ENCODE peak calls at places on chromosomes 13 and 19, in four cellular contexts. K is D721Med, T is aorta, Y is ovary. Q is an unnamed sample.

GRCh38 chr19:41849067-41849466 is 4.2 kb downstream of the DMRTC2 start:
- DNase-seq in Y (no peak), T (no peak), K (no peak), Q (no peak)

GRCh38 chr13:39385621-39386231 is 217.3 kb downstream of the LHFPL6 start:
- DNase-seq in T (no peak), Y (no peak), K (no peak), Q (no peak)

GRCh38 chr13:113089693-113090414 is 15.7 kb upstream of the F7 start:
- DNase-seq in T (peak), K (no peak), Y (no peak), Q (no peak)

GRCh38 chr13:95160112-95160906 is 140.9 kb downstream of the ABCC4 start:
- DNase-seq in Y (no peak), K (no peak), T (no peak), Q (no peak)

GRCh38 chr19:21084343-21084742 is 2.3 kb downstream of the ZNF714 start:
- DNase-seq in Y (no peak), T (no peak), K (no peak), Q (peak)

GRCh38 chr19:14410775-14411134 is 8.4 kb downstream of the DDX39A start:
- DNase-seq in K (no peak), Y (no peak), T (no peak), Q (no peak)

GRCh38 chr19:15196683-15197005 is 4.2 kb downstream of the NOTCH3 start:
- DNase-seq in T (no peak), K (no peak), Y (no peak), Q (no peak)

GRCh38 chr13:113401452-113402415 is 37.8 kb upstream of the GRTP1 start:
- DNase-seq in T (no peak), K (no peak), Y (peak), Q (no peak)

GRCh38 chr13:25881946-25882574 is 169.8 kb downstream of the SHISA2 start:
- DNase-seq in K (peak), Y (no peak), T (no peak), Q (no peak)

GRCh38 chr19:1170938-1171754 is 2.9 kb downstream of the SBNO2 start:
- DNase-seq in Y (peak), K (no peak), T (no peak), Q (no peak)

GRCh38 chr13:93876236-93876635 is 603.2 kb downstream of the DCT start:
- DNase-seq in K (no peak), Y (no peak), T (no peak), Q (no peak)

GRCh38 chr13:35979378-35979911 is 151.7 kb downstream of the DCLK1 start:
- DNase-seq in K (no peak), T (peak), Y (peak), Q (peak)

GRCh38 chr19:16571283-16571682 is 932 bp downstream of the SLC35E1 start:
- DNase-seq in T (no peak), K (no peak), Y (no peak), Q (peak)

GRCh38 chr19:3679581-3679980 is 20.7 kb downstream of the PIP5K1C start:
- DNase-seq in K (no peak), Y (no peak), T (no peak), Q (no peak)

GRCh38 chr13:34719060-34719875 is 222.8 kb upstream of the NBEA start:
- DNase-seq in K (no peak), Y (no peak), T (no peak), Q (no peak)

GRCh38 chr13:26458196-26458734 is 99.2 kb upstream of the WASF3 start:
- DNase-seq in K (no peak), T (no peak), Y (no peak), Q (no peak)

GRCh38 chr13:61406275-61406674 is 9.4 kb downstream of the PCDH20 start:
- DNase-seq in T (no peak), K (no peak), Y (no peak), Q (no peak)

GRCh38 chr19:7874080-7874856 is at the start of gene PRR36:
- DNase-seq in K (peak), Y (peak), T (no peak), Q (no peak)